ENCODE peak calls at places on chromosomes 11 and 22, in seven cellular contexts. Q is H9, O is mesendoderm, P is neuronal stem cell, K is IMR-90, S is H1, Y is trophoblast cell. L is an unnamed sample.
A peak's percentile ranks its signal among the peaks of the same experiment; 100 is the strongest.

GRCh38 chr11:128521697-128522062 is 65.7 kb downstream of the ETS1 start:
- DNase-seq in K (no peak), P (no peak), S (no peak), O (no peak), Y (no peak), Q (no peak), L (peak; percentile 58)

GRCh38 chr11:61138940-61139339 is 22.3 kb downstream of the VPS37C start:
- DNase-seq in S (no peak), Q (no peak), P (no peak), K (peak; percentile 76), O (no peak), Y (no peak), L (peak; percentile 70)

GRCh38 chr11:120205596-120206161 is 5.2 kb upstream of the OAF start:
- DNase-seq in K (peak; percentile 86), O (no peak), Q (no peak), S (no peak), Y (peak; percentile 18), P (no peak), L (peak; percentile 84)

GRCh38 chr11:62461740-62462522 is 43.1 kb downstream of the SCGB1A1 start:
- DNase-seq in S (no peak), Q (no peak), K (peak; percentile 38), P (no peak), Y (no peak), O (no peak), L (peak; percentile 69)

GRCh38 chr22:41917906-41918791 is 3.3 kb upstream of the SHISA8 start:
- DNase-seq in S (no peak), Q (no peak), Y (no peak), P (no peak), O (no peak), K (peak; percentile 63), L (peak; percentile 52)

GRCh38 chr11:12502041-12502440 is 124.7 kb downstream of the PARVA start:
- DNase-seq in Y (no peak), O (no peak), P (no peak), S (no peak), K (peak; percentile 50), Q (no peak), L (peak; percentile 52)

GRCh38 chr11:65571940-65572339 is 398 bp upstream of the FAM89B start:
- DNase-seq in S (no peak), O (peak; percentile 91), P (no peak), Y (no peak), K (peak; percentile 44), Q (peak; percentile 82), L (peak; percentile 73)

GRCh38 chr11:119709638-119710346 is 19.2 kb downstream of the NECTIN1 start:
- DNase-seq in S (no peak), Y (no peak), O (peak; percentile 99), P (peak; percentile 91), Q (peak; percentile 70), K (peak; percentile 69), L (peak; percentile 83)

GRCh38 chr22:39239561-39240423 is 5.0 kb downstream of the PDGFB start:
- DNase-seq in S (no peak), P (no peak), Q (no peak), O (no peak), K (no peak), Y (no peak), L (no peak)

GRCh38 chr11:17221968-17222367 is 14.2 kb upstream of the PIK3C2A start:
- DNase-seq in K (peak; percentile 66), S (no peak), O (peak; percentile 6), Q (no peak), Y (peak; percentile 69), P (no peak), L (no peak)

GRCh38 chr11:14480716-14481115 is 18.9 kb downstream of the COPB1 start:
- DNase-seq in Q (no peak), O (no peak), S (no peak), P (no peak), Y (no peak), K (no peak), L (peak; percentile 10)

GRCh38 chr11:12170984-12171383 is 60.6 kb downstream of the MICAL2 start:
- DNase-seq in P (no peak), S (no peak), O (no peak), Q (no peak), K (peak; percentile 49), Y (no peak), L (peak; percentile 77)

GRCh38 chr22:47213571-47214230 is 451.3 kb downstream of the TBC1D22A start:
- DNase-seq in K (no peak), Q (peak; percentile 40), P (no peak), O (peak; percentile 32), Y (peak; percentile 15), S (no peak), L (no peak)

GRCh38 chr22:49436056-49436455 is 391.6 kb downstream of the BRD1 start:
- DNase-seq in Q (no peak), Y (no peak), P (no peak), S (no peak), K (no peak), O (no peak), L (no peak)

GRCh38 chr11:45551181-45551580 is 114.2 kb downstream of the CHST1 start:
- DNase-seq in Y (no peak), S (no peak), Q (no peak), O (no peak), K (no peak), P (no peak), L (no peak)

GRCh38 chr11:29629281-29629680 is 387.5 kb downstream of the KCNA4 start:
- DNase-seq in O (peak; percentile 23), K (no peak), S (no peak), P (no peak), Y (peak; percentile 6), Q (no peak), L (peak; percentile 65)

GRCh38 chr22:37180531-37181231 is 7.4 kb downstream of the C1QTNF6 start:
- DNase-seq in O (no peak), P (no peak), Q (no peak), K (no peak), Y (peak; percentile 2), S (no peak), L (no peak)

GRCh38 chr22:44531487-44531886 is 33.5 kb upstream of the RTL6 start:
- DNase-seq in O (no peak), K (no peak), Y (no peak), S (no peak), P (no peak), Q (no peak), L (no peak)

GRCh38 chr22:35150163-35151107 is 84.5 kb downstream of the ISX start:
- DNase-seq in O (peak; percentile 74), Q (peak; percentile 84), K (peak; percentile 42), S (peak; percentile 58), P (peak; percentile 75), Y (peak; percentile 17), L (peak; percentile 33)

GRCh38 chr11:125183641-125184040 is 19.1 kb downstream of the PKNOX2 start:
- DNase-seq in Y (no peak), O (no peak), P (no peak), Q (no peak), S (no peak), K (no peak), L (no peak)
- H3K23ac ChIP-seq in Y (no peak overlapping the region), O (no peak overlapping the region), P (no peak overlapping the region), Q (no peak overlapping the region), S (no peak overlapping the region), K (no peak overlapping the region), L (no peak overlapping the region)

GRCh38 chr11:23023319-23023718 is 163.0 kb upstream of the CCDC179 start:
- DNase-seq in P (no peak), K (peak; percentile 2), Q (no peak), Y (no peak), S (no peak), O (no peak), L (no peak)

GRCh38 chr11:23022854-23023253 is 162.6 kb upstream of the CCDC179 start:
- DNase-seq in P (no peak), Q (no peak), Y (no peak), S (no peak), O (no peak), K (no peak), L (no peak)

GRCh38 chr11:23021287-23021863 is 161.1 kb upstream of the CCDC179 start:
- DNase-seq in Q (no peak), P (peak; percentile 39), Y (no peak), S (peak; percentile 2), K (peak; percentile 51), O (peak; percentile 56), L (peak; percentile 45)
- H2BK5ac ChIP-seq in Q (no peak overlapping the region), P (no peak overlapping the region), Y (no peak overlapping the region), S (no peak overlapping the region), K (no peak overlapping the region), O (no peak overlapping the region), L (no peak overlapping the region)

GRCh38 chr11:69381681-69382130 is 87.8 kb downstream of the MYEOV start:
- DNase-seq in Y (no peak), K (no peak), O (no peak), P (no peak), S (no peak), Q (no peak), L (no peak)

GRCh38 chr11:69382131-69383128 is 88.5 kb downstream of the MYEOV start:
- DNase-seq in P (no peak), S (no peak), Q (peak; percentile 41), O (peak; percentile 48), K (no peak), Y (peak; percentile 26), L (no peak)

GRCh38 chr11:69384548-69385465 is 90.9 kb downstream of the MYEOV start:
- DNase-seq in O (no peak), Y (no peak), S (no peak), P (no peak), K (no peak), Q (peak; percentile 14), L (no peak)

GRCh38 chr11:69383946-69384547 is 90.1 kb downstream of the MYEOV start:
- DNase-seq in O (no peak), K (no peak), Q (no peak), S (no peak), Y (no peak), P (no peak), L (no peak)

DNA sequence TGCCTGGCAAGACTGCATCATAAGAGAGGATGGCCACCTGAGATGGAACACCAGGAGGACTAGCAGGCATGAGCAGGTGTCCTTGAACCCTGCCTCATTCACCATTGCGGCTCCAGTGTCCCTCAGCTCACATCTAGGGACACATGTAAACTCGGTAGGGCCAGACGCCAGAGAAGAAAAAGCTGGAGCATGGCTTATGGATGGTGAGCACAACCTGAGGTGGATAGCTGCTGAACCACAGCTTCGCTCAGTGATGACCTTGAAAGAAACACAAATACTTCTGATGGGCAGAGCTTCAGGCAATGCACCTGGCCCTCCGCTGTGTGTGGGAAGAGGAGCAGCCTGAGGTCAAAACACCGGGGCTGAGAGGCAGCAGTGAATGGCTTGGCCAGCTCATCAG is 89.4 kb downstream of the MYEOV start:
- DNase-seq in Y (no peak), O (no peak), Q (peak; percentile 14), P (no peak), K (no peak), S (no peak), L (no peak)
- H3K23ac ChIP-seq in Y (no peak overlapping the region), O (no peak overlapping the region), Q (no peak overlapping the region), P (no peak overlapping the region), K (no peak overlapping the region), S (no peak overlapping the region), L (no peak overlapping the region)

DNA sequence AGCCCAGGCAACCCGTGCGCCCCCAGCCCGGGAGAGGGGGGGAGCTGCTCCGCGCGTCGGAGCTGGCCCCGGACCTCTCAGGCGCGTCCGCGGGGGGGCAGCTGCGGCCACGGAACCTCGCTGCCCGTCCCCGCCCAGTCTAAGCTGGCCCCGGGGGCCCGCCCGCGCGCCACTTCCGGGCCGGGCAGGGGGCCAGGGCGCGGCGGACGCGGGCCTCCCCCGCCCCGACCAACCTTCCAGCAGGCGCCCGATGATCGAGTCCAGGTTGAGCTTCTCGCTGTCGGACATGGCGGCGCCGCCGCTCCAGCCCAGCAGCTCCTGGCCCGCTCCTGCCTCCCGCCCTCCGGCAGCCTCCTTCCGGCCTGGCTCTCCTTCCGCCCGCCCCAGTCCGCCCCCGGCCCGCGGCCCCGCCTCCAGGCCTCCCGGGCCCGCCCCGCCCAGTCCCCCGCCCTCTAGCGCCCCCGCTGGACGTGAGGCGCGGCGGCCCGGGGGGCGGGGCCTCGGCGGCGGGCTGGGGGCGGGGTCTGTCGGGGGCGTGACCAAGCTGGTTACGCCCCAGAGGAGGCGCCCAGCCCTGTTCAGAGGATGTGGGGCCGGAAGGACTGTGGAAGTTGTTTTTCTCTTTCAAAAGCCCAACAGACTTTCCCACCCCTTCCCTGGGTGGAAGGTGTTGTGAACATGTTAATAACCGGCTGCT is at the start of gene PPP1CA:
- DNase-seq in Q (peak; percentile 91), P (peak; percentile 90), S (peak; percentile 64), Y (peak; percentile 71), K (peak; percentile 79), O (peak; percentile 91), L (peak; percentile 86)
- H2BK5ac ChIP-seq in Q (no peak within 1 kb of the TSS), P (peak within 1 kb of the TSS; percentile 93), S (peak within 1 kb of the TSS; percentile 94), Y (peak within 1 kb of the TSS; percentile 97), K (peak within 1 kb of the TSS; percentile 94), O (peak within 1 kb of the TSS; percentile 78), L (peak within 1 kb of the TSS; percentile 58)